ENCODE peak calls at places on chromosomes 16 and 17, in four cellular contexts. U, K, S and W are unnamed samples.

GRCh38 chr16:67917140-67917851 is 14.4 kb downstream of the CTRL start:
- DNase-seq in U (no peak), K (no peak), S (no peak), W (no peak)

GRCh38 chr17:773467-774319 is 8.4 kb downstream of the GLOD4 start:
- DNase-seq in U (no peak), K (no peak), S (no peak), W (no peak)

GRCh38 chr17:37824534-37825485 is 80.0 kb upstream of the HNF1B start:
- DNase-seq in U (no peak), K (no peak), S (no peak), W (no peak)

GRCh38 chr17:80133626-80133970 is 13.3 kb downstream of the EIF4A3 start:
- DNase-seq in U (no peak), K (no peak), S (no peak), W (no peak)

GRCh38 chr17:21176996-21177395 is 37.0 kb downstream of the TMEM11 start:
- DNase-seq in U (peak), K (no peak), S (no peak), W (no peak)

GRCh38 chr17:50279181-50279526 is 4.9 kb downstream of the TMEM92 start:
- DNase-seq in U (no peak), K (no peak), S (no peak), W (no peak)

GRCh38 chr16:56518435-56518834 is 1.4 kb downstream of the BBS2 start:
- DNase-seq in U (no peak), K (no peak), S (no peak), W (no peak)

GRCh38 chr16:84677017-84677803 is 22.6 kb upstream of the USP10 start:
- DNase-seq in U (no peak), K (no peak), S (no peak), W (no peak)

GRCh38 chr16:56519459-56520250 is at the start of gene BBS2:
- DNase-seq in U (peak), K (peak), S (peak), W (peak)

GRCh38 chr16:8863594-8864424 is 5.0 kb downstream of the CARHSP1 start:
- DNase-seq in U (no peak), K (peak), S (no peak), W (no peak)

GRCh38 chr17:36944488-36945040 is 4.2 kb upstream of the AATF start:
- DNase-seq in U (no peak), K (no peak), S (no peak), W (no peak)

GRCh38 chr16:824601-825000 is 24.1 kb upstream of the GNG13 start:
- DNase-seq in U (no peak), K (no peak), S (no peak), W (no peak)

GRCh38 chr16:14337303-14338191 is 266.4 kb downstream of the MRTFB start:
- DNase-seq in U (no peak), K (no peak), S (no peak), W (no peak)

GRCh38 chr17:65102788-65103187 is 34.4 kb upstream of the RGS9 start:
- DNase-seq in U (no peak), K (no peak), S (no peak), W (no peak)

GRCh38 chr16:56483394-56483793 is 32.0 kb downstream of the OGFOD1 start:
- DNase-seq in U (no peak), K (no peak), S (no peak), W (no peak)

GRCh38 chr17:30224419-30224960 is 11.0 kb downstream of the SLC6A4 start:
- DNase-seq in U (no peak), K (no peak), S (no peak), W (no peak)

GRCh38 chr16:14358697-14359305 is 271.3 kb downstream of the PARN start:
- DNase-seq in U (no peak), K (no peak), S (no peak), W (no peak)

GRCh38 chr17:27463235-27463677 is 7.0 kb downstream of the KSR1 start:
- DNase-seq in U (no peak), K (no peak), S (no peak), W (no peak)

GRCh38 chr17:80104321-80104955 is 3.1 kb downstream of the GAA start:
- DNase-seq in U (peak), K (no peak), S (no peak), W (no peak)

GRCh38 chr17:50505731-50506130 is 2.5 kb upstream of the MYCBPAP start:
- DNase-seq in U (no peak), K (no peak), S (no peak), W (no peak)

GRCh38 chr16:31125844-31126243 is 8.4 kb downstream of the KAT8 start:
- DNase-seq in U (no peak), K (no peak), S (no peak), W (no peak)

GRCh38 chr16:79154081-79154480 is 446.5 kb downstream of the MAF start:
- DNase-seq in U (no peak), K (no peak), S (no peak), W (no peak)

GRCh38 chr16:30053376-30054015 is 12.1 kb upstream of the ALDOA start:
- DNase-seq in U (no peak), K (no peak), S (no peak), W (peak)

GRCh38 chr16:66481943-66482390 is 54.9 kb downstream of the BEAN1 start:
- DNase-seq in U (no peak), K (no peak), S (no peak), W (no peak)
- TF ChIP-seq JUND in U (no peak), K (no peak), S (no peak), W (no peak)

GRCh38 chr16:80969114-80969484 is 37.6 kb downstream of the CMC2 start:
- DNase-seq in U (no peak), K (no peak), S (no peak), W (no peak)

GRCh38 chr16:80971814-80972213 is 34.9 kb downstream of the CMC2 start:
- DNase-seq in U (no peak), K (peak), S (no peak), W (no peak)

GRCh38 chr16:80966617-80967016 is 40.1 kb downstream of the CMC2 start:
- DNase-seq in U (no peak), K (no peak), S (no peak), W (no peak)

GRCh38 chr16:80972611-80973010 is 34.1 kb downstream of the CMC2 start:
- DNase-seq in U (no peak), K (no peak), S (no peak), W (no peak)

GRCh38 chr16:80968386-80969113 is 38.1 kb downstream of the CMC2 start:
- DNase-seq in U (no peak), K (no peak), S (no peak), W (peak)
- TF ChIP-seq JUND in U (no peak), K (no peak), S (no peak), W (no peak)

GRCh38 chr16:49464877-49465504 is 91.4 kb downstream of the C16orf78 start:
- DNase-seq in U (peak), K (peak), S (no peak), W (no peak)
- TF ChIP-seq JUND in U (no peak), K (no peak), S (no peak), W (no peak)

GRCh38 chr17:44219126-44219635 is 294 bp downstream of the UBTF start:
- DNase-seq in U (peak), K (no peak), S (no peak), W (no peak)
- TF ChIP-seq JUND in U (no peak), K (no peak), S (no peak), W (no peak)

GRCh38 chr17:42405963-42406495 is 17.0 kb downstream of the CAVIN1 start:
- DNase-seq in U (peak), K (peak), S (no peak), W (peak)
- TF ChIP-seq JUND in U (no peak), K (no peak), S (no peak), W (no peak)

DNA sequence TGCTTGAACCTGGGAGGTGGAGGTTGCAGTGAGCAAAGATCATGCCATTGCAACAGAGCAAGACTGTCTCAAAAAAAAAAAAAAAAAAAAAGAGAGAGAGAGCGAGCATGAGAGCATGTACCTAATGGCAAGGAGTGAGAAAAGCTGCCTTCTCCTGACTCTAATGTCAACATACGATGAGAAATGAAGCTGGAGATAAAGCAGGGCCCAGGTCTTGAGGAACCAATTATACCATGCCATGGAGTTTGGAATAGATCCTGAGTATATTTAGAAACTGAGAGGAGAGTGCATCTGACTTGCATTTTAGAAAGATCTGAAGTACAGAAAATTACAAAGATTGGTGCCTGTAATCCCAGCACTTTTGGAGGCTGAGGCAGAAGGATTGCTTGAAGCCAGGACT is 3.8 kb upstream of the MAP2K6 start:
- DNase-seq in U (no peak), K (no peak), S (no peak), W (no peak)
- TF ChIP-seq JUND in U (no peak), K (no peak), S (no peak), W (no peak)

GRCh38 chr16:12874135-12874534 is 27.3 kb upstream of the SHISA9 start:
- DNase-seq in U (no peak), K (no peak), S (no peak), W (no peak)
- TF ChIP-seq JUND in U (no peak), K (no peak), S (no peak), W (no peak)

GRCh38 chr16:89365044-89365467 is 125.3 kb downstream of the ANKRD11 start:
- DNase-seq in U (peak), K (no peak), S (no peak), W (no peak)
- TF ChIP-seq JUND in U (no peak), K (no peak), S (no peak), W (no peak)

GRCh38 chr16:54284319-54284930 is 2.2 kb downstream of the IRX3 start:
- DNase-seq in U (peak), K (no peak), S (no peak), W (no peak)

GRCh38 chr16:54286330-54287017 is at the start of gene IRX3:
- DNase-seq in U (peak), K (no peak), S (peak), W (peak)

GRCh38 chr16:54284931-54285413 is 1.6 kb downstream of the IRX3 start:
- DNase-seq in U (peak), K (no peak), S (no peak), W (peak)

GRCh38 chr16:54286067-54286329 is 589 bp downstream of the IRX3 start:
- DNase-seq in U (no peak), K (no peak), S (no peak), W (no peak)

DNA sequence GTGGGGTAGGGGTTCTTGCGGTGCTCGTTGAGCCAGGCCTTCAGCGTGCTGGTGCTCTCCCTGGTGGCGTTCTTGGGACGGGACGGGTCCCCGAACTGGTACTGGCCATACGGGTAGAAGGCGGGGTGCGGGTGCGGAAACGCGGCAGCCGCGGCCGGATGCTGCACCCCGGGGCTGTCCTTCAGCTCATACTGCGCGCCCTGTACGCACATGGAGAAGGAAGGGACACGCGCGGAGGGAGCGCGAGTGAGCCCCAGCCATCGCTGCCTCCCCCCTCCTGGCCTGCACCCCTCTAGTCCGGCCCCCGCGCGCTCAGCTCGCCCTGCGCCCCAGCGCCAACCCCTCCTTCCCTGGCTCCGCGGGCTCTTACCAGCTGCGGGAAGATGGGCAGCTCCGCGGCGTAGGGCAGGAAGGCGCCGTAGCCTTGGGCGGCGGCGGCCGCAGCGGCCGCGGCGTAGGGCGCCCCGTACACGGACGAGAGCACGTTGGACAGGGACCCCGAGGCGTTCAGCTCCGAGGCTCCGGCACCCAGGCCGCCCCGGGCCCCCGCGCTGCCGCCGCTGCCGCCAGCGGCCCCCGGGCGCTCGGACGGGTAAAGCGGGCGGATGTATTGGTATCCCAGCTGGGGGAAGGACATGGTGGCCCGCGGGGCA is 1.0 kb downstream of the IRX3 start:
- DNase-seq in U (peak), K (no peak), S (no peak), W (peak)
- TF ChIP-seq JUND in U (no peak), K (no peak), S (no peak), W (no peak)

GRCh38 chr16:55364811-55365210 is 40.8 kb downstream of the IRX6 start:
- DNase-seq in U (no peak), K (no peak), S (no peak), W (no peak)

GRCh38 chr16:55369151-55369550 is 45.1 kb downstream of the IRX6 start:
- DNase-seq in U (no peak), K (no peak), S (no peak), W (no peak)

GRCh38 chr16:55367796-55368195 is 43.8 kb downstream of the IRX6 start:
- DNase-seq in U (no peak), K (no peak), S (no peak), W (no peak)

GRCh38 chr16:55368205-55368604 is 44.2 kb downstream of the IRX6 start:
- DNase-seq in U (no peak), K (no peak), S (no peak), W (no peak)

DNA sequence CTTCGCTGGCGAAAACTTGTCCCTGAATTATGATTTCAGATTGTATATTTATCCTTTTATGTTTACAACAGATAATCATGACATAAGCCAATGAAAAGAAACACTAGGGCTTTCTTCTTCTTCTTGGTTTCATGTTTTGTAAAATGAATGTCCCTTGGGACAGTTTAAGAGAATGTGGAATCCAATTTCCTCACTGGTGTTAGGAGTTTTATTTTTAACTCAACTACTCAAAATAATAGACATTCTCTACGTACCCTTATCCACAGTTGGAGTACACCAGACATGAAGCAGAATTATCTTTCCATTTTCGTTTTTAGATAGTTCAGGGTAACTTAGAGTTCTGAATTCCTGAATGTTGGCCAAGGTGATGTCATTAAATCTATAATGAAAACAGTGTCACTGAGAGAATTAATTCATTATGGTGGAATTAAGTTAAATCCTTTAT is 43.3 kb downstream of the IRX6 start:
- DNase-seq in U (no peak), K (no peak), S (no peak), W (no peak)
- TF ChIP-seq JUND in U (no peak), K (no peak), S (no peak), W (no peak)